ENCODE peak calls at places on chromosomes 6 and 20, in four cellular contexts. Z is AG10803, L is stomach, R is left ventricle myocardium inferior. B is an unnamed sample.

GRCh38 chr6:140434761-140435160 is 1060.3 kb upstream of the CITED2 start:
- DNase-seq in Z (peak), L (no peak), R (no peak), B (no peak)

GRCh38 chr6:140052757-140053729 is 678.6 kb upstream of the CITED2 start:
- DNase-seq in Z (peak), L (no peak), R (no peak), B (peak)

GRCh38 chr20:2302369-2302768 is 6.6 kb downstream of the TGM3 start:
- DNase-seq in Z (no peak), L (no peak), R (no peak), B (no peak)

GRCh38 chr6:132961122-132961521 is 146.8 kb downstream of the RPS12 start:
- DNase-seq in Z (peak), L (no peak), R (no peak), B (peak)

GRCh38 chr20:37670426-37670825 is 23.4 kb upstream of the CTNNBL1 start:
- DNase-seq in Z (peak), L (no peak), R (no peak), B (no peak)

GRCh38 chr20:63706852-63707557 is 771 bp downstream of the ARFRP1 start:
- DNase-seq in Z (peak), L (no peak), R (no peak), B (peak)

GRCh38 chr6:6515691-6516607 is 72.6 kb upstream of the LY86 start:
- DNase-seq in Z (no peak), L (no peak), R (no peak), B (no peak)

GRCh38 chr20:15220778-15221565 is 883.6 kb upstream of the FLRT3 start:
- DNase-seq in Z (peak), L (no peak), R (no peak), B (peak)

GRCh38 chr20:33673411-33674293 is 576 bp downstream of the NECAB3 start:
- DNase-seq in Z (no peak), L (no peak), R (no peak), B (no peak)

GRCh38 chr6:18528084-18528743 is 141.1 kb downstream of the RNF144B start:
- DNase-seq in Z (peak), L (no peak), R (no peak), B (peak)

GRCh38 chr20:346640-347316 is at the start of gene NRSN2:
- DNase-seq in Z (peak), L (peak), R (peak), B (peak)

GRCh38 chr20:34262488-34263288 is 21.5 kb downstream of the ASIP start:
- DNase-seq in Z (peak), L (peak), R (peak), B (peak)

GRCh38 chr6:34243901-34244884 is 4.6 kb downstream of the SMIM29 start:
- DNase-seq in Z (peak), L (peak), R (no peak), B (peak)

GRCh38 chr6:152952866-152953509 is 29.9 kb downstream of the FBXO5 start:
- DNase-seq in Z (peak), L (no peak), R (no peak), B (peak)

GRCh38 chr20:49405062-49405683 is 77.3 kb downstream of the KCNB1 start:
- DNase-seq in Z (no peak), L (no peak), R (no peak), B (no peak)

GRCh38 chr6:32868257-32868788 is 14.3 kb downstream of the PSMB9 start:
- DNase-seq in Z (peak), L (peak), R (peak), B (peak)

GRCh38 chr6:127737009-127737486 is 160.1 kb downstream of the C6orf58 start:
- DNase-seq in Z (peak), L (peak), R (no peak), B (peak)

GRCh38 chr20:5918856-5919633 is 31.3 kb downstream of the TRMT6 start:
- DNase-seq in Z (peak), L (no peak), R (no peak), B (peak)

GRCh38 chr20:23092409-23092756 is 6.3 kb upstream of the CD93 start:
- DNase-seq in Z (no peak), L (no peak), R (no peak), B (peak)

GRCh38 chr6:163335671-163336545 is 78.6 kb upstream of the QKI start:
- DNase-seq in Z (no peak), L (no peak), R (peak), B (peak)

GRCh38 chr6:79234150-79235022 is at the start of gene HMGN3:
- DNase-seq in Z (peak), L (peak), R (peak), B (peak)

GRCh38 chr6:13452346-13453171 is 34.8 kb downstream of the GFOD1 start:
- DNase-seq in Z (no peak), L (no peak), R (no peak), B (peak)

GRCh38 chr20:51573576-51574243 is 31.2 kb upstream of the NFATC2 start:
- DNase-seq in Z (no peak), L (no peak), R (no peak), B (no peak)

GRCh38 chr6:1667012-1667804 is 57.5 kb downstream of the FOXC1 start:
- DNase-seq in Z (peak), L (no peak), R (no peak), B (no peak)

GRCh38 chr6:72952808-72953630 is 272.3 kb downstream of the KHDC1L start:
- DNase-seq in Z (no peak), L (no peak), R (no peak), B (peak)

GRCh38 chr6:167122827-167123657 is at the start of gene CCR6:
- DNase-seq in Z (no peak), L (no peak), R (no peak), B (no peak)

GRCh38 chr20:3934628-3935027 is 45.4 kb downstream of the PANK2 start:
- DNase-seq in Z (peak), L (no peak), R (no peak), B (peak)
- TF ChIP-seq CTCF in Z (no peak), L (no peak), R (no peak), B (no peak)

GRCh38 chr6:129105035-129105434 is 222.1 kb downstream of the LAMA2 start:
- DNase-seq in Z (peak), L (no peak), R (peak), B (peak)
- H3K4me3 ChIP-seq in Z (no peak), L (no peak), R (no peak), B (no peak)

GRCh38 chr6:90027004-90027403 is 132.7 kb downstream of the GJA10 start:
- DNase-seq in Z (no peak), L (no peak), R (no peak), B (no peak)

GRCh38 chr6:90028080-90028778 is 134.0 kb downstream of the GJA10 start:
- DNase-seq in Z (no peak), L (no peak), R (no peak), B (no peak)

GRCh38 chr6:90024633-90025032 is 130.4 kb downstream of the GJA10 start:
- DNase-seq in Z (no peak), L (no peak), R (no peak), B (no peak)

GRCh38 chr6:90025418-90026089 is 131.3 kb downstream of the GJA10 start:
- DNase-seq in Z (peak), L (no peak), R (no peak), B (peak)

DNA sequence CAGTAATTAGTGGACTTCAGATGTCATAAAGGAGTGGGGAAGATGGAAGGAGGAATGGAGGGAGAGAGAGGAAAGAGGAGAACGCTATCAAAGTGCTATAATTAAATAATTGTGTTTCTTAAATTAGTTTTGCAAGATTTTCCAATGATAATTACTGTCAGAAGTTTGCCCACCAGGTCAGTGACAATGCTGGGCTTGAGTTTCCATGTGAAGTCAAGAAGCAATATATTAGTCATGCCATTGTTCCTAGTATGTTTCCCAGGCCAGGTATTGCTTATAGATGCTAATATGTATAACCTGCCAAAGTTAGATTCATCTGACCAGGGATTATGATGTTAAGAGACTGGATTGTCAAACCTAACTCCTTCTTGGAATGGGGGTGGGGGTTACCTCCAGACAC is 131.9 kb downstream of the GJA10 start:
- DNase-seq in Z (no peak), L (no peak), R (no peak), B (no peak)
- TF ChIP-seq CTCF in Z (no peak), L (no peak), R (no peak), B (no peak)

GRCh38 chr6:37125779-37126553 is 44.0 kb upstream of the PIM1 start:
- DNase-seq in Z (no peak), L (no peak), R (no peak), B (no peak)
- H3K4me3 ChIP-seq in Z (no peak), L (no peak), R (no peak), B (no peak)

GRCh38 chr6:31497595-31498476 is at the start of gene MICB:
- DNase-seq in Z (peak), L (peak), R (peak), B (peak)

GRCh38 chr6:31498748-31499147 is 803 bp downstream of the MICB start:
- DNase-seq in Z (no peak), L (no peak), R (no peak), B (no peak)

GRCh38 chr6:31495580-31495979 is 2.4 kb upstream of the MICB start:
- DNase-seq in Z (peak), L (no peak), R (no peak), B (peak)

GRCh38 chr6:31490115-31490873 is 7.7 kb upstream of the MICB start:
- DNase-seq in Z (no peak), L (no peak), R (no peak), B (no peak)

GRCh38 chr6:31493875-31494694 is 3.9 kb upstream of the MICB start:
- DNase-seq in Z (peak), L (peak), R (peak), B (peak)
- TF ChIP-seq CTCF in Z (peak), L (peak), R (peak), B (peak)